ENCODE peak calls at places on chromosome 19, in four cellular contexts. One of them, this sample, is unnamed.

GRCh38 chr19:33456076-33456844 is 65.3 kb downstream of the PEPD start:
- DNase-seq in fibroblast of pulmonary artery: no peak
- DNase-seq in heart right ventricle: no peak
- DNase-seq in hepatocyte: no peak
- DNase-seq in this sample: no peak

GRCh38 chr19:48274173-48274572 is 4.3 kb downstream of the ZNF114 start:
- DNase-seq in fibroblast of pulmonary artery: no peak
- DNase-seq in heart right ventricle: no peak
- DNase-seq in hepatocyte: no peak
- DNase-seq in this sample: no peak

GRCh38 chr19:4971424-4971793 is 2.5 kb downstream of the KDM4B start:
- DNase-seq in fibroblast of pulmonary artery: no peak
- DNase-seq in heart right ventricle: no peak
- DNase-seq in hepatocyte: no peak
- DNase-seq in this sample: peak

GRCh38 chr19:29404951-29405727 is 120.7 kb upstream of the VSTM2B start:
- DNase-seq in fibroblast of pulmonary artery: no peak
- DNase-seq in heart right ventricle: no peak
- DNase-seq in hepatocyte: peak
- DNase-seq in this sample: peak

GRCh38 chr19:8336665-8337064 is 6.4 kb downstream of the KANK3 start:
- DNase-seq in fibroblast of pulmonary artery: no peak
- DNase-seq in heart right ventricle: no peak
- DNase-seq in hepatocyte: no peak
- DNase-seq in this sample: no peak

GRCh38 chr19:12090807-12091206 is 26.3 kb downstream of the ZNF844 start:
- DNase-seq in fibroblast of pulmonary artery: peak
- DNase-seq in heart right ventricle: peak
- DNase-seq in hepatocyte: peak
- DNase-seq in this sample: peak

GRCh38 chr19:35779033-35779432 is 3.7 kb downstream of the ARHGAP33 start:
- DNase-seq in fibroblast of pulmonary artery: no peak
- DNase-seq in heart right ventricle: no peak
- DNase-seq in hepatocyte: no peak
- DNase-seq in this sample: no peak

GRCh38 chr19:45643927-45644771 is 5.0 kb upstream of the EML2 start:
- DNase-seq in fibroblast of pulmonary artery: no peak
- DNase-seq in heart right ventricle: no peak
- DNase-seq in hepatocyte: no peak
- DNase-seq in this sample: no peak

GRCh38 chr19:15402411-15403150 is 16.2 kb downstream of the AKAP8L start:
- DNase-seq in fibroblast of pulmonary artery: no peak
- DNase-seq in heart right ventricle: no peak
- DNase-seq in hepatocyte: no peak
- DNase-seq in this sample: no peak

GRCh38 chr19:34988119-34988518 is 12.0 kb upstream of the GRAMD1A start:
- DNase-seq in fibroblast of pulmonary artery: no peak
- DNase-seq in heart right ventricle: no peak
- DNase-seq in hepatocyte: no peak
- DNase-seq in this sample: no peak

GRCh38 chr19:28239270-28239669 is 973.7 kb downstream of the UQCRFS1 start:
- DNase-seq in fibroblast of pulmonary artery: peak
- DNase-seq in heart right ventricle: no peak
- DNase-seq in hepatocyte: no peak
- DNase-seq in this sample: no peak

GRCh38 chr19:17309198-17309961 is at the start of gene DDA1:
- DNase-seq in fibroblast of pulmonary artery: peak
- DNase-seq in heart right ventricle: peak
- DNase-seq in hepatocyte: peak
- DNase-seq in this sample: peak

GRCh38 chr19:3849092-3849491 is 19.7 kb downstream of the ZFR2 start:
- DNase-seq in fibroblast of pulmonary artery: peak
- DNase-seq in heart right ventricle: no peak
- DNase-seq in hepatocyte: peak
- DNase-seq in this sample: no peak

GRCh38 chr19:15913830-15914229 is 16.0 kb upstream of the CYP4F2 start:
- DNase-seq in fibroblast of pulmonary artery: no peak
- DNase-seq in heart right ventricle: no peak
- DNase-seq in hepatocyte: no peak
- DNase-seq in this sample: no peak

GRCh38 chr19:31103228-31103627 is 246.0 kb downstream of the TSHZ3 start:
- DNase-seq in fibroblast of pulmonary artery: no peak
- DNase-seq in heart right ventricle: no peak
- DNase-seq in hepatocyte: no peak
- DNase-seq in this sample: no peak

GRCh38 chr19:55353803-55354697 is 469 bp downstream of the COX6B2 start:
- DNase-seq in fibroblast of pulmonary artery: peak
- DNase-seq in heart right ventricle: peak
- DNase-seq in hepatocyte: peak
- DNase-seq in this sample: peak

GRCh38 chr19:10566658-10567410 is 1.0 kb upstream of the KRI1 start:
- DNase-seq in fibroblast of pulmonary artery: no peak
- DNase-seq in heart right ventricle: no peak
- DNase-seq in hepatocyte: no peak
- DNase-seq in this sample: peak

GRCh38 chr19:33905937-33906577 is 109.4 kb downstream of the KCTD15 start:
- DNase-seq in fibroblast of pulmonary artery: no peak
- DNase-seq in heart right ventricle: peak
- DNase-seq in hepatocyte: peak
- DNase-seq in this sample: peak

GRCh38 chr19:12969292-12969988 is at the start of gene DAND5:
- DNase-seq in fibroblast of pulmonary artery: no peak
- DNase-seq in heart right ventricle: peak
- DNase-seq in hepatocyte: no peak
- DNase-seq in this sample: no peak

GRCh38 chr19:54069482-54069881 is 5.8 kb upstream of the VSTM1 start:
- DNase-seq in fibroblast of pulmonary artery: no peak
- DNase-seq in heart right ventricle: no peak
- DNase-seq in hepatocyte: no peak
- DNase-seq in this sample: no peak

GRCh38 chr19:48363810-48364563 is at the start of the genes SYNGR4 and TMEM143:
- DNase-seq in fibroblast of pulmonary artery: peak
- DNase-seq in heart right ventricle: peak
- DNase-seq in hepatocyte: peak
- DNase-seq in this sample: peak

GRCh38 chr19:18941628-18942354 is 774 bp upstream of the HOMER3 start:
- DNase-seq in fibroblast of pulmonary artery: no peak
- DNase-seq in heart right ventricle: no peak
- DNase-seq in hepatocyte: no peak
- DNase-seq in this sample: no peak

GRCh38 chr19:22530042-22530441 is 104.1 kb upstream of the ZNF492 start:
- DNase-seq in fibroblast of pulmonary artery: no peak
- DNase-seq in heart right ventricle: no peak
- DNase-seq in hepatocyte: no peak
- DNase-seq in this sample: no peak

GRCh38 chr19:37654525-37654832 is 786 bp downstream of the ZFP30 start:
- DNase-seq in fibroblast of pulmonary artery: peak
- DNase-seq in heart right ventricle: no peak
- DNase-seq in hepatocyte: no peak
- DNase-seq in this sample: no peak

GRCh38 chr19:10419646-10420443 is 493 bp upstream of the PDE4A start:
- DNase-seq in fibroblast of pulmonary artery: peak
- DNase-seq in heart right ventricle: no peak
- DNase-seq in hepatocyte: peak
- DNase-seq in this sample: no peak

GRCh38 chr19:37583340-37583739 is 11.3 kb downstream of the ZNF571 start:
- DNase-seq in fibroblast of pulmonary artery: no peak
- DNase-seq in heart right ventricle: no peak
- DNase-seq in hepatocyte: no peak
- DNase-seq in this sample: no peak

GRCh38 chr19:18428837-18429674 is 8.9 kb downstream of the ISYNA1 start:
- DNase-seq in fibroblast of pulmonary artery: peak
- DNase-seq in heart right ventricle: peak
- DNase-seq in hepatocyte: peak
- DNase-seq in this sample: peak

GRCh38 chr19:40055832-40056504 is at the start of gene ZNF780B:
- DNase-seq in fibroblast of pulmonary artery: peak
- DNase-seq in heart right ventricle: peak
- DNase-seq in hepatocyte: peak
- DNase-seq in this sample: peak

GRCh38 chr19:6473652-6474051 is 7.9 kb downstream of the DENND1C start:
- DNase-seq in fibroblast of pulmonary artery: no peak
- DNase-seq in heart right ventricle: no peak
- DNase-seq in hepatocyte: peak
- DNase-seq in this sample: no peak

DNA sequence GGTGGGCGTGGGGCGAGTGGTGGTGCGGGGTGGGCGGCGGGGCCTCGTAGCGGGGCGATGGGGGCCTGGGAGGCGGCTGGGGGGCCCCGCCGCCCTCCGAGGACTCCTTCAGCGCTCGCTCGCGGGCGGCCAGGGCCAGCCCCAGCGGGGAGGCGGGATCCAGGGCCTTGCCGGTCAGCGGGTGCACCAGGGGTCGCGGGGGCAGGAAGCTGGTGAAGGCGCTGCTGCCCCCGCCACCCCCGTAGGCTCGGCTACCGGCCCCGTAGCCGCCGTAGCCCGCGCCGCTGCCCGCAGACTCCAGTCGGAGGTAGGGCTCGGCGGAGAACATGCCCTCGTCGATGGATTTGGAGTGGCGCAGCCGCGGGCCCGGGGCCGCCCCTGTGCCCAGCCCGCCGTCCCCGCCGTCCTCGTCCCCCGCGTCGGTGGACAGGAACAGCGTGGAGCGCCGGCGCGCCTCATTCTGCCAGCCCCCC is 18.6 kb downstream of the C19orf81 start:
- DNase-seq in fibroblast of pulmonary artery: no peak
- DNase-seq in heart right ventricle: no peak
- DNase-seq in hepatocyte: no peak
- DNase-seq in this sample: no peak
- H3K4me3 ChIP-seq in fibroblast of pulmonary artery: no peak
- H3K4me3 ChIP-seq in heart right ventricle: no peak
- H3K4me3 ChIP-seq in hepatocyte: no peak
- H3K4me3 ChIP-seq in this sample: no peak

DNA sequence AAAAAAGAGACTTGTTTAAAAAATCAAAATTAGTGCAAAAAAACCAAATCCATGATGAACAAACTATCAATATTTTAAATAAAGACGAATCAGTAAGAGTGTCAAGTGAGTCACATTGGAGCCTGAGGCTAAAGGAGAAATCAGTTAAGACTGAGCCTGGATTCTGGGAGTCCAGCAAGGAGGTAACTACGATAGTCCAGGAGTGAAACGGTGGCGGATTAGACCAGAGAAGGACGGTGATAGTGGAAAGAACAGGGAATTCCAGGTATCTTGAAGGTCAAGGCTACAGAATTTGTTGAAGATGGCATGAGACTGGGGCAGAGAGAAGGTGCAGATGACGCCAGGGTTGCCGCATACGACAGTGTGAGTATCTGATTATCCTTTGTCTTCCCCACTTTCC is 7.0 kb upstream of the NPAS1 start:
- DNase-seq in fibroblast of pulmonary artery: no peak
- DNase-seq in heart right ventricle: no peak
- DNase-seq in hepatocyte: no peak
- DNase-seq in this sample: no peak
- H3K4me3 ChIP-seq in fibroblast of pulmonary artery: no peak
- H3K4me3 ChIP-seq in heart right ventricle: no peak
- H3K4me3 ChIP-seq in hepatocyte: no peak
- H3K4me3 ChIP-seq in this sample: no peak

GRCh38 chr19:1998712-1999708 is 16.5 kb downstream of the BTBD2 start:
- DNase-seq in fibroblast of pulmonary artery: no peak
- DNase-seq in heart right ventricle: no peak
- DNase-seq in hepatocyte: no peak
- DNase-seq in this sample: no peak

GRCh38 chr19:1992759-1993260 is 22.7 kb downstream of the BTBD2 start:
- DNase-seq in fibroblast of pulmonary artery: no peak
- DNase-seq in heart right ventricle: no peak
- DNase-seq in hepatocyte: peak
- DNase-seq in this sample: peak

GRCh38 chr19:1999856-2000515 is 15.5 kb downstream of the BTBD2 start:
- DNase-seq in fibroblast of pulmonary artery: no peak
- DNase-seq in heart right ventricle: no peak
- DNase-seq in hepatocyte: peak
- DNase-seq in this sample: no peak

GRCh38 chr19:1997353-1998233 is 17.9 kb downstream of the BTBD2 start:
- DNase-seq in fibroblast of pulmonary artery: no peak
- DNase-seq in heart right ventricle: no peak
- DNase-seq in hepatocyte: no peak
- DNase-seq in this sample: no peak
- H3K4me3 ChIP-seq in fibroblast of pulmonary artery: no peak
- H3K4me3 ChIP-seq in heart right ventricle: no peak
- H3K4me3 ChIP-seq in hepatocyte: no peak
- H3K4me3 ChIP-seq in this sample: no peak

GRCh38 chr19:51703655-51704515 is 10.8 kb downstream of the SPACA6 start:
- DNase-seq in fibroblast of pulmonary artery: peak
- DNase-seq in heart right ventricle: peak
- DNase-seq in hepatocyte: peak
- DNase-seq in this sample: peak

GRCh38 chr19:51701468-51702100 is 8.5 kb downstream of the SPACA6 start:
- DNase-seq in fibroblast of pulmonary artery: no peak
- DNase-seq in heart right ventricle: no peak
- DNase-seq in hepatocyte: no peak
- DNase-seq in this sample: no peak

GRCh38 chr19:51704601-51705000 is 11.5 kb downstream of the SPACA6 start:
- DNase-seq in fibroblast of pulmonary artery: no peak
- DNase-seq in heart right ventricle: no peak
- DNase-seq in hepatocyte: no peak
- DNase-seq in this sample: no peak

GRCh38 chr19:51702754-51703654 is 9.9 kb downstream of the SPACA6 start:
- DNase-seq in fibroblast of pulmonary artery: no peak
- DNase-seq in heart right ventricle: peak
- DNase-seq in hepatocyte: peak
- DNase-seq in this sample: peak

GRCh38 chr19:51702103-51702753 is 9.1 kb downstream of the SPACA6 start:
- DNase-seq in fibroblast of pulmonary artery: peak
- DNase-seq in heart right ventricle: peak
- DNase-seq in hepatocyte: peak
- DNase-seq in this sample: peak
- H3K4me3 ChIP-seq in fibroblast of pulmonary artery: no peak
- H3K4me3 ChIP-seq in heart right ventricle: no peak
- H3K4me3 ChIP-seq in hepatocyte: no peak
- H3K4me3 ChIP-seq in this sample: peak

DNA sequence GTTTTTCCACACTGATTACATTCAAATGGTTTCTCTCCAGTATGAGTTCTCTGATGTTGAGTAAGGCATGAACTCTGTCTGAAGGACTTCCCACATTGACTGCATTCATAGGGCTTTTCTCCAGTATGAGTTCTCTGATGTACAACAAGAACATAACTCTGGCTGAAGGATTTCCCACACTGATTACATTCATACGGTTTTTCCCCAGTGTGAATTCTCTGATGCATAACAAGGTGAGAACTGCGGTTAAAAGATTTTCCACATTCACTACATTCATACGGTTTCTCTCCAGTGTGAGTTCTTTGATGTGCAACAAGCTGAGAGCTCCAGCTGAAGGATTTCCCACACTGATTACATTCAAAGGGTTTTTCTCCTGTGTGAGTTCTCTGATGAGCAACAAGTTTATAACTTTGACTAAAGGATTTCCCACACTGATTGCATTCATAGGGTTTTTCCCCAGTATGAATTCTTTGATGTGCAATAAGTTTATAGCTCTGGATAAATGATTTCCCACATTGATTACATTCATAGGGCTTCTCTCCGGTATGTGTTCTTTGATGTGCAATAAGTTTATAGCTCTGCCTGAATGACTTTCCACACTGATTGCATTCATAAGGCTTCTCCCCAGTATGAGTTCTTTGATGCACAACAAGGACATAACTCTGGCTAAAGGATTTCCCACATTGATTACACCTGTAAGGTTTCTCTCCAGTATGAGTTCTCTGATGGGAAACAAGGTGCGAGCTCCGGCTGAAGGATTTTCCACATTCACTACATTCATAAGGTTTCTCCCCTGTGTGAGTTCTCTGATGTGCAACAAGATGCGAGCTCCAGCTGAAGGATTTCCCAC is 23.5 kb downstream of the ZNF180 start:
- DNase-seq in fibroblast of pulmonary artery: peak
- DNase-seq in heart right ventricle: no peak
- DNase-seq in hepatocyte: no peak
- DNase-seq in this sample: no peak
- H3K4me3 ChIP-seq in fibroblast of pulmonary artery: no peak
- H3K4me3 ChIP-seq in heart right ventricle: no peak
- H3K4me3 ChIP-seq in hepatocyte: peak
- H3K4me3 ChIP-seq in this sample: no peak

This sample was measured in colonic mucosa.